ENCODE peak calls at places on chromosomes 12 and 14, in five cellular contexts. S is mucosa of descending colon, L is stromal cell of bone marrow, D is epithelial cell of esophagus, A is substantia nigra. N is an unnamed sample.

GRCh38 chr12:617304-617915 is 45.8 kb downstream of the NINJ2 start:
- DNase-seq in S (no peak), L (no peak), D (no peak), A (no peak), N (no peak)

GRCh38 chr12:124754949-124755800 is 108.5 kb downstream of the SCARB1 start:
- DNase-seq in S (peak), L (no peak), D (no peak), A (peak), N (peak)

GRCh38 chr12:130391186-130391585 is 53.5 kb downstream of the PIWIL1 start:
- DNase-seq in S (no peak), L (no peak), D (no peak), A (no peak), N (no peak)

GRCh38 chr12:63915105-63915830 is 70.8 kb downstream of the SRGAP1 start:
- DNase-seq in S (no peak), L (peak), D (peak), A (no peak), N (peak)

GRCh38 chr12:2168808-2169207 is 116.0 kb downstream of the CACNA1C start:
- DNase-seq in S (peak), L (no peak), D (peak), A (no peak), N (peak)

GRCh38 chr12:76031081-76031413 is 529 bp downstream of the PHLDA1 start:
- DNase-seq in S (no peak), L (no peak), D (no peak), A (no peak), N (no peak)

GRCh38 chr12:127381043-127381668 is 885.8 kb upstream of the TMEM132C start:
- DNase-seq in S (peak), L (no peak), D (peak), A (peak), N (peak)

GRCh38 chr12:52032431-52032796 is 18.8 kb upstream of the NR4A1 start:
- DNase-seq in S (peak), L (peak), D (peak), A (peak), N (no peak)

GRCh38 chr12:114916124-114916523 is 232.1 kb upstream of the TBX3 start:
- DNase-seq in S (no peak), L (peak), D (no peak), A (peak), N (no peak)

GRCh38 chr12:65419284-65420072 is 141.0 kb downstream of the MSRB3 start:
- DNase-seq in S (no peak), L (no peak), D (no peak), A (peak), N (no peak)

GRCh38 chr12:125140239-125140917 is 75.1 kb downstream of the AACS start:
- DNase-seq in S (no peak), L (no peak), D (no peak), A (no peak), N (no peak)

GRCh38 chr12:50647031-50647430 is 116.9 kb upstream of the ATF1 start:
- DNase-seq in S (no peak), L (no peak), D (no peak), A (no peak), N (no peak)

GRCh38 chr12:7108928-7109920 is at the start of gene C1RL:
- DNase-seq in S (peak), L (peak), D (peak), A (peak), N (peak)

GRCh38 chr12:109461846-109462766 is 15.0 kb downstream of the KCTD10 start:
- DNase-seq in S (peak), L (peak), D (peak), A (no peak), N (peak)

GRCh38 chr14:99991306-99991705 is 73.9 kb upstream of the EVL start:
- DNase-seq in S (no peak), L (no peak), D (no peak), A (no peak), N (no peak)

GRCh38 chr12:89370850-89371249 is 18.5 kb upstream of the DUSP6 start:
- DNase-seq in S (no peak), L (no peak), D (peak), A (no peak), N (peak)

GRCh38 chr12:23827353-23827752 is 122.1 kb downstream of the SOX5 start:
- DNase-seq in S (no peak), L (no peak), D (no peak), A (no peak), N (no peak)

GRCh38 chr14:24411468-24412454 is 13.0 kb downstream of the NYNRIN start:
- DNase-seq in S (peak), L (no peak), D (peak), A (no peak), N (peak)

GRCh38 chr12:21984375-21984774 is 43.1 kb upstream of the ABCC9 start:
- DNase-seq in S (no peak), L (no peak), D (no peak), A (no peak), N (no peak)

GRCh38 chr14:89466460-89466859 is 49.4 kb upstream of the FOXN3 start:
- DNase-seq in S (no peak), L (no peak), D (no peak), A (no peak), N (no peak)

GRCh38 chr12:95548056-95548538 is 3.2 kb downstream of the USP44 start:
- DNase-seq in S (no peak), L (no peak), D (no peak), A (peak), N (no peak)

GRCh38 chr12:121182222-121182896 is 27.6 kb upstream of the P2RX4 start:
- DNase-seq in S (no peak), L (no peak), D (no peak), A (no peak), N (no peak)

GRCh38 chr12:4027412-4027811 is 154.2 kb upstream of the PARP11 start:
- DNase-seq in S (peak), L (no peak), D (no peak), A (no peak), N (no peak)

GRCh38 chr14:90384543-90384911 is 12.3 kb upstream of the CALM1 start:
- DNase-seq in S (peak), L (no peak), D (no peak), A (no peak), N (no peak)

GRCh38 chr12:109736552-109737108 is 23.0 kb downstream of the FAM222A start:
- DNase-seq in S (no peak), L (peak), D (peak), A (peak), N (peak)

N was measured in RWPE1.